ENCODE peak calls at places on chromosomes 16 and 17, in five cellular contexts. C, K, E, G and I are unnamed samples.

GRCh38 chr17:2695961-2696760 is 15.4 kb downstream of the CLUH start:
- DNase-seq in C (no peak), K (no peak), E (no peak), G (no peak), I (no peak)

GRCh38 chr16:4743217-4743897 is 9.0 kb downstream of the DNAAF8 start:
- DNase-seq in C (no peak), K (no peak), E (no peak), G (no peak), I (no peak)

GRCh38 chr17:36657763-36658490 is 56.5 kb downstream of the MRM1 start:
- DNase-seq in C (peak; percentile 76), K (no peak), E (no peak), G (peak; percentile 1), I (no peak)

GRCh38 chr17:6910987-6911603 is 79.6 kb upstream of the TEKT1 start:
- DNase-seq in C (no peak), K (no peak), E (peak; percentile 57), G (peak; percentile 76), I (no peak)

GRCh38 chr16:53773881-53774280 is 69.9 kb downstream of the FTO start:
- DNase-seq in C (no peak), K (no peak), E (no peak), G (no peak), I (no peak)

GRCh38 chr17:44374306-44375195 is 10.9 kb upstream of the FAM171A2 start:
- DNase-seq in C (peak; percentile 97), K (peak; percentile 75), E (peak; percentile 15), G (no peak), I (no peak)

GRCh38 chr17:11278186-11278983 is 37.4 kb downstream of the SHISA6 start:
- DNase-seq in C (peak; percentile 14), K (no peak), E (no peak), G (no peak), I (no peak)

GRCh38 chr17:73290399-73291259 is 21.2 kb downstream of the CDC42EP4 start:
- DNase-seq in C (peak; percentile 27), K (no peak), E (no peak), G (peak; percentile 65), I (no peak)

GRCh38 chr17:82602986-82603385 is 45.3 kb downstream of the WDR45B start:
- DNase-seq in C (no peak), K (no peak), E (peak; percentile 44), G (no peak), I (no peak)

GRCh38 chr17:62014526-62014925 is 50.6 kb downstream of the MED13 start:
- DNase-seq in C (no peak), K (no peak), E (peak; percentile 40), G (no peak), I (no peak)

GRCh38 chr16:1766231-1766630 is 5.1 kb downstream of the NME3 start:
- DNase-seq in C (no peak), K (no peak), E (no peak), G (no peak), I (no peak)

GRCh38 chr16:68264128-68265077 is at the start of gene SLC7A6:
- DNase-seq in C (peak; percentile 69), K (no peak), E (peak; percentile 69), G (peak; percentile 81), I (peak; percentile 75)

GRCh38 chr17:80270836-80271235 is 10.2 kb downstream of the RNF213 start:
- DNase-seq in C (peak; percentile 93), K (peak; percentile 34), E (no peak), G (peak; percentile 67), I (peak; percentile 58)

GRCh38 chr16:8935989-8936388 is 27.7 kb downstream of the USP7 start:
- DNase-seq in C (peak; percentile 65), K (no peak), E (no peak), G (peak; percentile 17), I (no peak)

GRCh38 chr16:638034-638543 is 2.0 kb upstream of the METTL26 start:
- DNase-seq in C (no peak), K (no peak), E (no peak), G (no peak), I (no peak)

GRCh38 chr16:27208081-27208692 is 4.9 kb downstream of the KDM8 start:
- DNase-seq in C (no peak), K (no peak), E (no peak), G (no peak), I (no peak)

GRCh38 chr16:27205436-27206065 is 2.2 kb downstream of the KDM8 start:
- DNase-seq in C (no peak), K (no peak), E (no peak), G (no peak), I (no peak)

GRCh38 chr16:27203429-27204231 is at the start of gene KDM8:
- DNase-seq in C (peak; percentile 99), K (peak; percentile 98), E (peak; percentile 99), G (peak; percentile 100), I (peak; percentile 99)

GRCh38 chr16:27202923-27203428 is 350 bp upstream of the KDM8 start:
- DNase-seq in C (no peak), K (no peak), E (no peak), G (no peak), I (peak; percentile 5)

DNA sequence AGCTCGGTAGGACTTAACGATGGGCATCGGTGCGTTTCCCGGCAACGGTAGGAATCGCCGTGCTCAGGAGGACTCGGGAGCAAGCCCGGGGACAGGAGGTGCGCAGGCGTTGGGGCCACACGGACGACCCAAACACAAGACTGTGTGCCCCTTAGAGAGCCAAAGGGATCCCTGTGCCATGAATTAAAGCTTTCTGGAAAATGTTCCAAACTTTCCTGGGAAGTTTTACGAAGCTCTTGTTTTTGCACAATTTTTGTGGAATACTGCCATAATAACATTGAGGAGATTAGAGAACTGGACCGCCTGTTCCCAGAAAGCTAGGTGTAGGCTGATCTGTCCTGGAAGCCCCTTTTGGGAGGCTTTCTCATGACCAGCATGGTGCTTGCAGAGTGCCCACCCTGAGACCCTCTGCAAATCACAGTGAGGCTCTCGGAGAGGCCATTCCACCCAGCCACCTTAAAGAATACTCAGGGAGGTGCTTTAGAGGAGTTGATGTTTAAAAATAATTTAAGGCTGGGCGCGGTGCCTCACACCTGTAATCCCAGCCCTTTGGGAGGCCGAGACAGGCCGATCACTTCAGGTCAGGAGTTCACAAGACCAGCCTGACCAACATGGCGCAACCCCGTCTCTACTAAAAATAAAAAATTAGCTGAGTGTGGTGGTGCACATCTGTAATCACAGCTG is 1.0 kb downstream of the KDM8 start:
- DNase-seq in C (no peak), K (no peak), E (no peak), G (no peak), I (no peak)
- H3K14ac ChIP-seq in C (peak overlapping the region; percentile 73), K (no peak overlapping the region), E (peak overlapping the region; percentile 82), G (peak overlapping the region; percentile 97), I (peak overlapping the region; percentile 91)

GRCh38 chr16:72987480-72987901 is 60.4 kb downstream of the ZFHX3 start:
- DNase-seq in C (no peak), K (no peak), E (no peak), G (peak; percentile 98), I (no peak)

GRCh38 chr16:72989203-72989991 is 58.5 kb downstream of the ZFHX3 start:
- DNase-seq in C (no peak), K (no peak), E (peak; percentile 93), G (peak; percentile 61), I (no peak)

GRCh38 chr16:72990003-72990521 is 57.9 kb downstream of the ZFHX3 start:
- DNase-seq in C (no peak), K (no peak), E (peak; percentile 68), G (peak; percentile 97), I (no peak)

GRCh38 chr16:72990571-72990970 is 57.4 kb downstream of the ZFHX3 start:
- DNase-seq in C (no peak), K (no peak), E (no peak), G (no peak), I (no peak)

GRCh38 chr16:72988568-72988967 is 59.4 kb downstream of the ZFHX3 start:
- DNase-seq in C (no peak), K (no peak), E (no peak), G (no peak), I (no peak)
- H3K79me1 ChIP-seq in C (no peaks in the 10 kb centered on the region), K (no peaks in the 10 kb centered on the region), E (peaks cover 87% of the 10 kb centered on the region), G (peaks cover 27% of the 10 kb centered on the region), I (peaks cover 3% of the 10 kb centered on the region)

GRCh38 chr17:50204431-50204830 is 3.0 kb upstream of the COL1A1 start:
- DNase-seq in C (no peak), K (no peak), E (no peak), G (no peak), I (no peak)
- H3K4me1 ChIP-seq in C (peaks cover 13% of the 10 kb centered on the region), K (peaks cover 13% of the 10 kb centered on the region), E (peaks cover 56% of the 10 kb centered on the region), G (peaks cover 50% of the 10 kb centered on the region), I (peaks cover 19% of the 10 kb centered on the region)

GRCh38 chr17:733743-734142 is 1.3 kb downstream of the TLCD3A start:
- DNase-seq in C (no peak), K (no peak), E (no peak), G (no peak), I (no peak)

GRCh38 chr17:728911-729310 is 3.5 kb upstream of the TLCD3A start:
- DNase-seq in C (no peak), K (no peak), E (no peak), G (peak; percentile 26), I (no peak)

GRCh38 chr17:732788-733720 is 658 bp downstream of the TLCD3A start:
- DNase-seq in C (no peak), K (no peak), E (peak; percentile 37), G (peak; percentile 51), I (no peak)

GRCh38 chr17:737561-738113 is 5.2 kb downstream of the TLCD3A start:
- DNase-seq in C (no peak), K (no peak), E (no peak), G (no peak), I (no peak)

DNA sequence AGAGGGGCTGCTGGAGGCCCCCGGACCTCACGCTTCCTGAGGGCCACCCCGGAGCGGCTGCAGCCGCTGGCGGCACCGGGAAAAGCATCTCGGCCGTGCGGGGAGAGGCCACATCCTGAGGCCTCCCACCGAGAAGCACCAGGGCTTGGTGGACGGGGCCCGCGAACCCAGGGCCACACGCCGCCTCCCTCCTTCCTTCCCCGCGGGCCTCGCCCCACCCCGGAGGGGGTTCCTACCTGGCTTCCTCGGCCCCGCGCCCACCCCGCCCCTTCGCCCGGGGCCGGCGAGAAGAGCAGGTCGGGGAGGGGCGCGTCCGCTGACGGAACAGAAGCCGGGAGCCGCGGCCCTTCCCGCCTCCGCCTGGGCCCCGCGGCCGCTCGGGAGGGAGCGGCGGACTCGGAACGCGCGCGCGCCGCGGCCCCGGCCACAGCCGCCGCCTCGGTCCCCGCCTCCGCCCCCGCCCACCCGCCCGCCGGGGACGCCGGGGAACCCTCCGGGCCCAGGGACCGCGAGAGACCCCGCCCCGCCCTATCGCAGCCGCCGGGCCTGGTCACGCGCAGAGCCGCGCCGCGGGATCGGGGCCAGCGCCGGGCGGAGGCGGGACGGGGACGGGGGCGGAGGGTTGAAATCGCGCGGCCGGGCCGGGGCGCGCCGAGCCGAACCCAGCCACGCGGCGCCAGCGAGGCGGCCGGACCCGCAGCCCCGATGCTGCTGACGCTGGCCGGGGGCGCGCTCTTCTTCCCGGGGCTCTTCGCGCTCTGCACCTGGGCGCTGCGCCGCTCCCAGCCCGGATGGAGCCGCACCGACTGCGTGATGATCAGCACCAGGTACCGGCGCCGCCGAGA is at the start of gene TLCD3A:
- DNase-seq in C (peak; percentile 67), K (no peak), E (peak; percentile 55), G (peak; percentile 64), I (no peak)
- H3K14ac ChIP-seq in C (peak within 1 kb of the TSS; percentile 73), K (no peak within 1 kb of the TSS), E (peak within 1 kb of the TSS; percentile 54), G (peak within 1 kb of the TSS; percentile 62), I (no peak within 1 kb of the TSS)

GRCh38 chr17:19285218-19285900 is 48.2 kb downstream of the EPN2 start:
- DNase-seq in C (no peak), K (no peak), E (no peak), G (no peak), I (no peak)
- H3K79me1 ChIP-seq in C (peaks cover 3% of the 10 kb centered on the region), K (peaks cover 8% of the 10 kb centered on the region), E (peaks cover 96% of the 10 kb centered on the region), G (peaks cover 23% of the 10 kb centered on the region), I (no peaks in the 10 kb centered on the region)